ENCODE peak calls at places on chromosome 14, in five cellular contexts. R, K, P, I and F are unnamed samples.

GRCh38 chr14:25049559-25050493 is at the start of gene STXBP6:
- DNase-seq in R (peak; percentile 69), K (peak; percentile 35), P (peak; percentile 77), I (no peak), F (peak; percentile 72)

GRCh38 chr14:34718750-34719304 is 4.4 kb upstream of the CFL2 start:
- DNase-seq in R (no peak), K (no peak), P (no peak), I (no peak), F (no peak)

GRCh38 chr14:101796479-101796878 is 35.0 kb downstream of the PPP2R5C start:
- DNase-seq in R (no peak), K (no peak), P (no peak), I (no peak), F (no peak)

GRCh38 chr14:65431951-65432350 is 19.4 kb downstream of the FUT8 start:
- DNase-seq in R (no peak), K (no peak), P (no peak), I (no peak), F (no peak)

GRCh38 chr14:89899917-89900680 is 54.4 kb downstream of the EFCAB11 start:
- DNase-seq in R (no peak), K (no peak), P (no peak), I (no peak), F (peak; percentile 19)

GRCh38 chr14:76307786-76308780 is 67.9 kb upstream of the ESRRB start:
- DNase-seq in R (no peak), K (no peak), P (no peak), I (no peak), F (no peak)

GRCh38 chr14:79614443-79614842 is 596.9 kb downstream of the DIO2 start:
- DNase-seq in R (no peak), K (no peak), P (no peak), I (no peak), F (no peak)

GRCh38 chr14:90518941-90519256 is 122.1 kb downstream of the CALM1 start:
- DNase-seq in R (no peak), K (peak; percentile 46), P (no peak), I (peak; percentile 37), F (no peak)

GRCh38 chr14:99534863-99535262 is 53.7 kb downstream of the CCNK start:
- DNase-seq in R (no peak), K (no peak), P (no peak), I (no peak), F (no peak)

GRCh38 chr14:101076451-101077220 is 173.1 kb upstream of the RTL1 start:
- DNase-seq in R (no peak), K (no peak), P (no peak), I (no peak), F (no peak)

GRCh38 chr14:92930737-92931602 is 8.0 kb downstream of the CHGA start:
- DNase-seq in R (no peak), K (no peak), P (no peak), I (no peak), F (no peak)

GRCh38 chr14:86574778-86575129 is 1044.8 kb downstream of the FLRT2 start:
- DNase-seq in R (no peak), K (no peak), P (no peak), I (no peak), F (no peak)

GRCh38 chr14:39034481-39035296 is 68.3 kb downstream of the SEC23A start:
- DNase-seq in R (no peak), K (peak; percentile 22), P (no peak), I (no peak), F (no peak)

GRCh38 chr14:94114589-94115067 is 4.1 kb downstream of the IFI27 start:
- DNase-seq in R (no peak), K (no peak), P (no peak), I (no peak), F (no peak)

GRCh38 chr14:104976198-104977007 is 1.8 kb downstream of the AHNAK2 start:
- DNase-seq in R (peak; percentile 69), K (peak; percentile 90), P (peak; percentile 80), I (peak; percentile 87), F (peak; percentile 86)

GRCh38 chr14:104341532-104342434 is 203.4 kb downstream of the KIF26A start:
- DNase-seq in R (peak; percentile 23), K (peak; percentile 87), P (no peak), I (no peak), F (no peak)

GRCh38 chr14:100906420-100906819 is 2.9 kb upstream of the RTL1 start:
- DNase-seq in R (no peak), K (no peak), P (no peak), I (no peak), F (peak; percentile 21)

GRCh38 chr14:96047101-96047500 is 7.9 kb downstream of the C14orf132 start:
- DNase-seq in R (no peak), K (no peak), P (no peak), I (no peak), F (no peak)